ENCODE peak calls at places on chromosomes 5 and 9, in nine cellular contexts. D, W, R, X, E, O, P, I and B are unnamed samples.

GRCh38 chr5:79255786-79256557 is 20.0 kb downstream of the JMY start:
- DNase-seq in X (no peak), I (peak; percentile 56), D (peak; percentile 70), W (no peak), R (no peak), E (peak; percentile 20), P (no peak), O (no peak), B (no peak)

GRCh38 chr5:124235576-124235975 is 510.9 kb downstream of the ZNF608 start:
- DNase-seq in P (no peak), R (no peak), E (no peak), X (no peak), I (no peak), W (no peak), D (no peak), O (no peak), B (no peak)

GRCh38 chr9:91034976-91035824 is 233.6 kb downstream of the SYK start:
- DNase-seq in R (no peak), D (no peak), E (no peak), W (peak; percentile 11), P (no peak), X (no peak), O (no peak), I (no peak), B (no peak)

GRCh38 chr5:4027335-4027734 is 431.7 kb downstream of the IRX1 start:
- DNase-seq in E (no peak), I (no peak), D (no peak), R (no peak), O (no peak), P (no peak), X (no peak), W (no peak), B (no peak)

GRCh38 chr5:147481376-147481775 is 28.5 kb downstream of the DPYSL3 start:
- DNase-seq in R (no peak), I (no peak), O (no peak), W (no peak), P (no peak), E (no peak), D (no peak), X (no peak), B (no peak)

GRCh38 chr9:90432951-90433350 is 209.7 kb downstream of the DIRAS2 start:
- DNase-seq in D (no peak), P (no peak), R (no peak), W (no peak), I (no peak), O (no peak), E (no peak), X (no peak), B (no peak)

GRCh38 chr5:165137701-165138100 is 1632.3 kb downstream of the MAT2B start:
- DNase-seq in P (no peak), W (no peak), D (no peak), X (no peak), I (no peak), R (no peak), E (no peak), O (no peak), B (no peak)

GRCh38 chr5:31036407-31036806 is 157.1 kb upstream of the CDH6 start:
- DNase-seq in X (no peak), O (no peak), I (no peak), W (no peak), R (no peak), D (no peak), E (no peak), P (no peak), B (no peak)

GRCh38 chr5:181255276-181255675 is 5.7 kb downstream of the TRIM52 start:
- DNase-seq in I (no peak), E (no peak), P (no peak), X (no peak), O (no peak), R (no peak), W (no peak), D (no peak), B (no peak)

GRCh38 chr5:168707646-168708300 is 128.6 kb upstream of the PANK3 start:
- DNase-seq in W (no peak), O (no peak), I (no peak), D (no peak), E (no peak), P (no peak), X (peak; percentile 11), R (peak; percentile 40), B (no peak)

GRCh38 chr5:168710706-168711105 is 131.5 kb upstream of the PANK3 start:
- DNase-seq in E (no peak), R (no peak), O (no peak), I (no peak), P (no peak), W (no peak), D (no peak), X (peak; percentile 12), B (no peak)

GRCh38 chr5:168708301-168708695 is 129.1 kb upstream of the PANK3 start:
- DNase-seq in D (peak; percentile 18), X (peak; percentile 10), O (no peak), P (no peak), E (no peak), I (no peak), R (no peak), W (no peak), B (no peak)

GRCh38 chr5:168705321-168705720 is 126.2 kb upstream of the PANK3 start:
- DNase-seq in R (no peak), P (no peak), E (no peak), W (no peak), O (no peak), D (no peak), X (no peak), I (no peak), B (no peak)

DNA sequence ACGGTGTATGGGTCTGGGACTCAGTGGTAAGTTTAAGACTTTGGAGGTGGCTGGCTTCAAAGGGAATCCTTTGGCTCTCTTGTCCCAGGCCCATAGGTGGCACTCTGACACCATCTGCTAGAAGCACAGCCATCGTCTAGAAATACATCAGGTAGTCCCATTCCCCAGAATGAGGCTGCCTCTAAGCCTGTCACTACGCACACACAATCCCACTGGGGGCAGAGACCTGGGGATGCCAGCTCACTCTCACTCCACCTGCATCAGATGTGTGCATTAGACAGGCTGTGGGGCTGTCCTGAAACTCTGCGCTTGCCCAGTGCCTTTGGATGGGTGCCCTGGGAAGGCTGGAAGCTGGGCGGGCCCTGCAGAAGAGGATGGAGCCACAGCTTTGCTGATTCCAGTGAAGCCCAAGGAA is 127.5 kb upstream of the PANK3 start:
- DNase-seq in O (no peak), W (no peak), D (peak; percentile 78), I (peak; percentile 19), P (no peak), R (peak; percentile 72), E (no peak), X (peak; percentile 40), B (peak; percentile 49)
- TF ChIP-seq CTCF in O (peak; percentile 73), W (peak; percentile 35), D (peak; percentile 78), I (peak; percentile 39), P (no peak), R (peak; percentile 55), E (no peak), X (peak; percentile 63), B (peak; percentile 82)

GRCh38 chr9:130234340-130235260 is 31.0 kb upstream of the HMCN2 start:
- DNase-seq in I (no peak), W (no peak), E (no peak), X (no peak), D (no peak), O (no peak), P (no peak), R (no peak), B (no peak)
- H3K9me3 ChIP-seq in I (no peaks in the 10 kb centered on the region), W (no peaks in the 10 kb centered on the region), E (no peaks in the 10 kb centered on the region), X (no peaks in the 10 kb centered on the region), D (no peaks in the 10 kb centered on the region), O (no peaks in the 10 kb centered on the region), P (no peaks in the 10 kb centered on the region), R (no peaks in the 10 kb centered on the region), B (no peaks in the 10 kb centered on the region)

GRCh38 chr9:127311239-127311741 is 46.7 kb downstream of the GARNL3 start:
- DNase-seq in R (peak; percentile 81), W (no peak), I (peak; percentile 55), P (no peak), D (peak; percentile 55), X (peak; percentile 25), O (no peak), E (peak; percentile 37), B (peak; percentile 12)
- TF ChIP-seq CTCF in R (peak; percentile 27), W (no peak), I (peak; percentile 44), P (peak; percentile 43), D (peak; percentile 64), X (peak; percentile 62), O (peak; percentile 62), E (peak; percentile 46), B (peak; percentile 41)

GRCh38 chr5:90877049-90877448 is 318.5 kb downstream of the ADGRV1 start:
- DNase-seq in O (no peak), I (no peak), W (no peak), P (no peak), D (no peak), R (no peak), E (no peak), X (no peak), B (no peak)
- H3K9me3 ChIP-seq in O (no peaks in the 10 kb centered on the region), I (no peaks in the 10 kb centered on the region), W (no peaks in the 10 kb centered on the region), P (no peaks in the 10 kb centered on the region), D (no peaks in the 10 kb centered on the region), R (no peaks in the 10 kb centered on the region), E (no peaks in the 10 kb centered on the region), X (no peaks in the 10 kb centered on the region), B (no peaks in the 10 kb centered on the region)

GRCh38 chr9:38066907-38067610 is 2.0 kb downstream of the SHB start:
- DNase-seq in D (peak; percentile 42), W (peak; percentile 46), O (peak; percentile 53), I (peak; percentile 72), P (peak; percentile 59), X (peak; percentile 62), R (peak; percentile 89), E (peak; percentile 80), B (no peak)
- TF ChIP-seq CTCF in D (no peak), W (no peak), O (no peak), I (no peak), P (no peak), X (no peak), R (no peak), E (no peak), B (no peak)